ENCODE peak calls at places on chromosomes 1 and 21, in seven cellular contexts. One of them, this sample, is unnamed.

GRCh38 chr1:25123551-25123950 is 108.8 kb downstream of the SYF2 start:
- DNase-seq in CD4-positive, CD25-positive, alpha-beta regulatory T cell: no peak
- DNase-seq in D721Med: no peak
- DNase-seq in dorsolateral prefrontal cortex: no peak
- DNase-seq in left lung: no peak
- DNase-seq in AG20443: no peak
- DNase-seq in caudate nucleus: no peak
- DNase-seq in this sample: no peak

GRCh38 chr1:153790996-153791855 is 16.0 kb downstream of the SLC27A3 start:
- DNase-seq in D721Med: no peak
- DNase-seq in AG20443: peak; percentile 79
- DNase-seq in dorsolateral prefrontal cortex: no peak
- DNase-seq in CD4-positive, CD25-positive, alpha-beta regulatory T cell: no peak
- DNase-seq in left lung: peak; percentile 77
- DNase-seq in caudate nucleus: no peak
- DNase-seq in this sample: no peak

GRCh38 chr1:153001382-153001781 is at the start of gene SPRR3:
- DNase-seq in left lung: no peak
- DNase-seq in caudate nucleus: no peak
- DNase-seq in CD4-positive, CD25-positive, alpha-beta regulatory T cell: no peak
- DNase-seq in AG20443: no peak
- DNase-seq in dorsolateral prefrontal cortex: no peak
- DNase-seq in D721Med: no peak
- DNase-seq in this sample: no peak

GRCh38 chr1:41371630-41372599 is 10.7 kb downstream of the FOXO6 start:
- DNase-seq in left lung: no peak
- DNase-seq in AG20443: no peak
- DNase-seq in CD4-positive, CD25-positive, alpha-beta regulatory T cell: no peak
- DNase-seq in dorsolateral prefrontal cortex: peak; percentile 73
- DNase-seq in caudate nucleus: peak; percentile 70
- DNase-seq in D721Med: no peak
- DNase-seq in this sample: peak; percentile 59

GRCh38 chr1:171550055-171550454 is 64.7 kb downstream of the PRRC2C start:
- DNase-seq in caudate nucleus: no peak
- DNase-seq in dorsolateral prefrontal cortex: no peak
- DNase-seq in left lung: no peak
- DNase-seq in AG20443: no peak
- DNase-seq in D721Med: no peak
- DNase-seq in CD4-positive, CD25-positive, alpha-beta regulatory T cell: no peak
- DNase-seq in this sample: no peak

GRCh38 chr1:184840596-184840995 is 85.9 kb upstream of the EDEM3 start:
- DNase-seq in caudate nucleus: no peak
- DNase-seq in D721Med: no peak
- DNase-seq in dorsolateral prefrontal cortex: no peak
- DNase-seq in left lung: no peak
- DNase-seq in AG20443: no peak
- DNase-seq in CD4-positive, CD25-positive, alpha-beta regulatory T cell: peak; percentile 85
- DNase-seq in this sample: no peak

GRCh38 chr1:17273096-17273495 is 24.2 kb downstream of the PADI3 start:
- DNase-seq in caudate nucleus: no peak
- DNase-seq in left lung: no peak
- DNase-seq in AG20443: no peak
- DNase-seq in CD4-positive, CD25-positive, alpha-beta regulatory T cell: no peak
- DNase-seq in D721Med: no peak
- DNase-seq in dorsolateral prefrontal cortex: no peak
- DNase-seq in this sample: no peak

GRCh38 chr21:27590271-27590670 is 623.4 kb upstream of the ADAMTS5 start:
- DNase-seq in D721Med: no peak
- DNase-seq in AG20443: peak; percentile 77
- DNase-seq in left lung: no peak
- DNase-seq in dorsolateral prefrontal cortex: no peak
- DNase-seq in caudate nucleus: no peak
- DNase-seq in CD4-positive, CD25-positive, alpha-beta regulatory T cell: no peak
- DNase-seq in this sample: no peak

GRCh38 chr21:29148535-29148934 is 18.1 kb downstream of the MAP3K7CL start:
- DNase-seq in caudate nucleus: no peak
- DNase-seq in left lung: no peak
- DNase-seq in dorsolateral prefrontal cortex: no peak
- DNase-seq in AG20443: peak; percentile 80
- DNase-seq in D721Med: no peak
- DNase-seq in CD4-positive, CD25-positive, alpha-beta regulatory T cell: no peak
- DNase-seq in this sample: no peak

GRCh38 chr1:228989992-228990827 is 254.9 kb downstream of the RHOU start:
- DNase-seq in CD4-positive, CD25-positive, alpha-beta regulatory T cell: no peak
- DNase-seq in D721Med: no peak
- DNase-seq in dorsolateral prefrontal cortex: peak; percentile 49
- DNase-seq in left lung: peak; percentile 87
- DNase-seq in AG20443: no peak
- DNase-seq in caudate nucleus: no peak
- DNase-seq in this sample: peak; percentile 62

GRCh38 chr1:54973205-54973921 is 7.1 kb upstream of the TMEM61 start:
- DNase-seq in D721Med: no peak
- DNase-seq in left lung: no peak
- DNase-seq in caudate nucleus: no peak
- DNase-seq in AG20443: peak; percentile 76
- DNase-seq in dorsolateral prefrontal cortex: peak; percentile 52
- DNase-seq in CD4-positive, CD25-positive, alpha-beta regulatory T cell: no peak
- DNase-seq in this sample: peak; percentile 31

GRCh38 chr1:24986372-24986979 is 56.4 kb upstream of the RUNX3 start:
- DNase-seq in CD4-positive, CD25-positive, alpha-beta regulatory T cell: no peak
- DNase-seq in caudate nucleus: no peak
- DNase-seq in D721Med: no peak
- DNase-seq in dorsolateral prefrontal cortex: no peak
- DNase-seq in AG20443: no peak
- DNase-seq in left lung: no peak
- DNase-seq in this sample: no peak

GRCh38 chr1:63413394-63413793 is 46.0 kb downstream of the ALG6 start:
- DNase-seq in CD4-positive, CD25-positive, alpha-beta regulatory T cell: no peak
- DNase-seq in left lung: no peak
- DNase-seq in D721Med: no peak
- DNase-seq in caudate nucleus: no peak
- DNase-seq in dorsolateral prefrontal cortex: no peak
- DNase-seq in AG20443: no peak
- DNase-seq in this sample: no peak

GRCh38 chr21:46229923-46230260 is 1.3 kb upstream of the LSS start:
- DNase-seq in AG20443: no peak
- DNase-seq in CD4-positive, CD25-positive, alpha-beta regulatory T cell: no peak
- DNase-seq in dorsolateral prefrontal cortex: no peak
- DNase-seq in D721Med: no peak
- DNase-seq in caudate nucleus: no peak
- DNase-seq in left lung: no peak
- DNase-seq in this sample: no peak

GRCh38 chr1:218705911-218706893 is 361.1 kb downstream of the TGFB2 start:
- DNase-seq in caudate nucleus: no peak
- DNase-seq in dorsolateral prefrontal cortex: no peak
- DNase-seq in CD4-positive, CD25-positive, alpha-beta regulatory T cell: no peak
- DNase-seq in AG20443: peak; percentile 88
- DNase-seq in left lung: no peak
- DNase-seq in D721Med: no peak
- DNase-seq in this sample: no peak

GRCh38 chr1:209624516-209625204 is 27.6 kb downstream of the LAMB3 start:
- DNase-seq in D721Med: no peak
- DNase-seq in caudate nucleus: no peak
- DNase-seq in dorsolateral prefrontal cortex: no peak
- DNase-seq in AG20443: no peak
- DNase-seq in left lung: no peak
- DNase-seq in CD4-positive, CD25-positive, alpha-beta regulatory T cell: no peak
- DNase-seq in this sample: no peak

GRCh38 chr1:112075566-112075965 is 86.1 kb upstream of the KCND3 start:
- DNase-seq in CD4-positive, CD25-positive, alpha-beta regulatory T cell: no peak
- DNase-seq in left lung: no peak
- DNase-seq in caudate nucleus: no peak
- DNase-seq in D721Med: no peak
- DNase-seq in AG20443: no peak
- DNase-seq in dorsolateral prefrontal cortex: no peak
- DNase-seq in this sample: no peak

GRCh38 chr1:1033731-1034437 is 14.0 kb downstream of the AGRN start:
- DNase-seq in AG20443: no peak
- DNase-seq in caudate nucleus: no peak
- DNase-seq in D721Med: no peak
- DNase-seq in dorsolateral prefrontal cortex: no peak
- DNase-seq in left lung: no peak
- DNase-seq in CD4-positive, CD25-positive, alpha-beta regulatory T cell: no peak
- DNase-seq in this sample: no peak

GRCh38 chr1:53476579-53476978 is 17.4 kb downstream of the DMRTB1 start:
- DNase-seq in D721Med: no peak
- DNase-seq in AG20443: no peak
- DNase-seq in caudate nucleus: no peak
- DNase-seq in dorsolateral prefrontal cortex: no peak
- DNase-seq in left lung: no peak
- DNase-seq in CD4-positive, CD25-positive, alpha-beta regulatory T cell: no peak
- DNase-seq in this sample: no peak

GRCh38 chr1:53629101-53629691 is 109.8 kb downstream of the GLIS1 start:
- DNase-seq in CD4-positive, CD25-positive, alpha-beta regulatory T cell: no peak
- DNase-seq in D721Med: no peak
- DNase-seq in AG20443: no peak
- DNase-seq in caudate nucleus: no peak
- DNase-seq in dorsolateral prefrontal cortex: no peak
- DNase-seq in left lung: no peak
- DNase-seq in this sample: no peak

This sample was measured in anterior cingulate cortex.